ENCODE peak calls at places on chromosome 7, in seven cellular contexts. P, A, X, F, T, U and C are unnamed samples.

GRCh38 chr7:27139335-27140107 is 4.0 kb downstream of the HOXA5 start:
- DNase-seq in P (no peak), A (no peak), X (peak), F (no peak), T (no peak), U (no peak), C (no peak)

GRCh38 chr7:129298268-129298893 is 73.6 kb downstream of the AHCYL2 start:
- DNase-seq in P (no peak), A (peak), X (peak), F (no peak), T (peak), U (peak), C (peak)

GRCh38 chr7:152925412-152926147 is 166.0 kb downstream of the ACTR3B start:
- DNase-seq in P (no peak), A (no peak), X (peak), F (no peak), T (no peak), U (no peak), C (no peak)

GRCh38 chr7:88132725-88133124 is 87.1 kb downstream of the SRI start:
- DNase-seq in P (peak), A (no peak), X (no peak), F (no peak), T (no peak), U (no peak), C (no peak)

GRCh38 chr7:112060625-112061024 is 145.6 kb downstream of the DOCK4 start:
- DNase-seq in P (no peak), A (no peak), X (no peak), F (no peak), T (peak), U (no peak), C (no peak)

GRCh38 chr7:94451276-94451675 is 56.6 kb downstream of the COL1A2 start:
- DNase-seq in P (no peak), A (no peak), X (no peak), F (no peak), T (no peak), U (no peak), C (no peak)

GRCh38 chr7:102236592-102237287 is 49.9 kb upstream of the SH2B2 start:
- DNase-seq in P (no peak), A (peak), X (peak), F (peak), T (peak), U (peak), C (peak)

GRCh38 chr7:148318092-148318756 is 272.3 kb upstream of the C7orf33 start:
- DNase-seq in P (no peak), A (no peak), X (no peak), F (no peak), T (no peak), U (no peak), C (no peak)

GRCh38 chr7:85186521-85187241 is at the start of gene SEMA3D:
- DNase-seq in P (no peak), A (peak), X (peak), F (peak), T (peak), U (peak), C (peak)

GRCh38 chr7:57638651-57639050 is 188.7 kb downstream of the ZNF716 start:
- DNase-seq in P (no peak), A (no peak), X (no peak), F (no peak), T (no peak), U (no peak), C (no peak)

GRCh38 chr7:135253851-135254815 is 20.5 kb downstream of the STRA8 start:
- DNase-seq in P (no peak), A (peak), X (no peak), F (no peak), T (peak), U (no peak), C (no peak)

GRCh38 chr7:129401228-129401967 is 32.8 kb upstream of the STRIP2 start:
- DNase-seq in P (no peak), A (no peak), X (no peak), F (no peak), T (peak), U (peak), C (peak)

GRCh38 chr7:115678049-115678982 is 352.2 kb downstream of the TFEC start:
- DNase-seq in P (no peak), A (no peak), X (no peak), F (no peak), T (peak), U (no peak), C (no peak)

GRCh38 chr7:28435732-28436378 is 23.5 kb downstream of the CREB5 start:
- DNase-seq in P (no peak), A (no peak), X (no peak), F (no peak), T (no peak), U (no peak), C (no peak)

GRCh38 chr7:129492406-129492805 is 9.9 kb upstream of the SMKR1 start:
- DNase-seq in P (no peak), A (no peak), X (no peak), F (no peak), T (no peak), U (no peak), C (no peak)

GRCh38 chr7:85041599-85042216 is 145.1 kb downstream of the SEMA3D start:
- DNase-seq in P (peak), A (peak), X (peak), F (no peak), T (peak), U (peak), C (peak)

GRCh38 chr7:73717991-73718405 is 1.5 kb downstream of the STX1A start:
- DNase-seq in P (no peak), A (peak), X (no peak), F (no peak), T (no peak), U (no peak), C (no peak)

GRCh38 chr7:32532086-32532485 is 36.8 kb downstream of the AVL9 start:
- DNase-seq in P (no peak), A (no peak), X (no peak), F (no peak), T (no peak), U (no peak), C (no peak)

GRCh38 chr7:34124765-34125164 is 219.4 kb downstream of the BMPER start:
- DNase-seq in P (no peak), A (no peak), X (no peak), F (no peak), T (no peak), U (no peak), C (no peak)

GRCh38 chr7:34123316-34123715 is 218.0 kb downstream of the BMPER start:
- DNase-seq in P (no peak), A (no peak), X (no peak), F (no peak), T (no peak), U (no peak), C (no peak)

GRCh38 chr7:34115503-34115902 is 210.2 kb downstream of the BMPER start:
- DNase-seq in P (no peak), A (no peak), X (no peak), F (no peak), T (no peak), U (no peak), C (no peak)

GRCh38 chr7:34117583-34117982 is 212.2 kb downstream of the BMPER start:
- DNase-seq in P (no peak), A (no peak), X (no peak), F (no peak), T (no peak), U (no peak), C (no peak)

GRCh38 chr7:34121366-34121765 is 216.0 kb downstream of the BMPER start:
- DNase-seq in P (no peak), A (no peak), X (no peak), F (no peak), T (no peak), U (no peak), C (no peak)
- TF ChIP-seq JUND in P (no peak), A (no peak), X (no peak), F (no peak), T (no peak), U (no peak), C (no peak)

DNA sequence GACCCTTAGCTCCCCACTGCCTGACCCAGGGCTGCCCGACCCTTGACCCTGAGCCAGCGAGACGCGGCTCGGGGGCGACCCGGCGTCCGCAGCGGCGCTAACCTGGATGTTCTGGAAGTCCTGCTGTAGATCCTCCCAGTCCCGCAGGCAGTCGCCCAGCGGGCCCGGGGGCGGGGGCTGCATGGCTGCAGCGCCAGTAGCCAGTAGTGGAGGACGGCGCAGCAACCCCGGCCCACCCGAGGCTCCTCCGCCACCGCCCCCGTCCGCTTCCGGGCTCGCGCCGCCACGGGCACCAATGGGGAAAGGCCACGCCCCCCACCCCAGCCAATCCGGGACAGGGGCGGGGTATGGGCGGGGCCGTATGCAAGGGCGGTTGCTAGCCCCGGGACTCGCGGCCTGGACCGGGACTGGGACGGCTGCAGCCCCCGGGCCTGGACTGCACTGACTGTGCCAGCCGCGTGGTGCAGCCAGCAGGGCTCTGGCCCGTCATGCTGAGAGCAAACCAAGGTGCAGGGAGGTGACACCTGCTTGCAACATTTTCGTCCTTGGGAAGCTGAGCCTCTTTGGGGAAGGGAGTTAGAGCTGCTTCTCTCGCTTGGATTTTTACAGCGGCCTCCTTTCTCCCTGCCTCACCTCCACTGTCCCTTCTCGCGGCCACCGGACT is at the start of gene TMEM120A:
- DNase-seq in P (peak), A (peak), X (peak), F (peak), T (peak), U (peak), C (peak)
- TF ChIP-seq JUND in P (no peak), A (no peak), X (no peak), F (no peak), T (no peak), U (peak), C (no peak)

GRCh38 chr7:6232534-6232933 is 39.9 kb downstream of the CYTH3 start:
- DNase-seq in P (no peak), A (no peak), X (no peak), F (no peak), T (no peak), U (peak), C (no peak)
- TF ChIP-seq JUND in P (no peak), A (no peak), X (no peak), F (no peak), T (no peak), U (no peak), C (no peak)

GRCh38 chr7:13031481-13031880 is 344.0 kb downstream of the ARL4A start:
- DNase-seq in P (no peak), A (no peak), X (no peak), F (no peak), T (peak), U (no peak), C (no peak)

GRCh38 chr7:13024323-13024722 is 336.9 kb downstream of the ARL4A start:
- DNase-seq in P (no peak), A (no peak), X (no peak), F (no peak), T (no peak), U (no peak), C (no peak)

GRCh38 chr7:13028731-13029099 is 341.3 kb downstream of the ARL4A start:
- DNase-seq in P (no peak), A (no peak), X (no peak), F (no peak), T (no peak), U (no peak), C (no peak)

GRCh38 chr7:13032524-13032923 is 345.1 kb downstream of the ARL4A start:
- DNase-seq in P (no peak), A (no peak), X (no peak), F (no peak), T (no peak), U (no peak), C (peak)

GRCh38 chr7:13028036-13028730 is 340.8 kb downstream of the ARL4A start:
- DNase-seq in P (no peak), A (no peak), X (no peak), F (no peak), T (no peak), U (no peak), C (no peak)
- TF ChIP-seq JUND in P (no peak), A (no peak), X (no peak), F (no peak), T (no peak), U (no peak), C (no peak)

GRCh38 chr7:767580-767940 is 40.5 kb upstream of the PRKAR1B start:
- DNase-seq in P (no peak), A (no peak), X (peak), F (no peak), T (no peak), U (no peak), C (peak)

GRCh38 chr7:767941-768729 is 41.1 kb upstream of the PRKAR1B start:
- DNase-seq in P (no peak), A (no peak), X (peak), F (no peak), T (no peak), U (no peak), C (peak)

GRCh38 chr7:770786-771185 is 43.7 kb upstream of the PRKAR1B start:
- DNase-seq in P (no peak), A (no peak), X (no peak), F (no peak), T (no peak), U (no peak), C (no peak)

GRCh38 chr7:770336-770735 is 43.3 kb upstream of the PRKAR1B start:
- DNase-seq in P (no peak), A (no peak), X (no peak), F (no peak), T (no peak), U (no peak), C (no peak)

GRCh38 chr7:768881-769504 is 41.9 kb upstream of the PRKAR1B start:
- DNase-seq in P (no peak), A (no peak), X (peak), F (peak), T (no peak), U (peak), C (no peak)
- TF ChIP-seq JUND in P (no peak), A (no peak), X (no peak), F (no peak), T (no peak), U (no peak), C (no peak)

DNA sequence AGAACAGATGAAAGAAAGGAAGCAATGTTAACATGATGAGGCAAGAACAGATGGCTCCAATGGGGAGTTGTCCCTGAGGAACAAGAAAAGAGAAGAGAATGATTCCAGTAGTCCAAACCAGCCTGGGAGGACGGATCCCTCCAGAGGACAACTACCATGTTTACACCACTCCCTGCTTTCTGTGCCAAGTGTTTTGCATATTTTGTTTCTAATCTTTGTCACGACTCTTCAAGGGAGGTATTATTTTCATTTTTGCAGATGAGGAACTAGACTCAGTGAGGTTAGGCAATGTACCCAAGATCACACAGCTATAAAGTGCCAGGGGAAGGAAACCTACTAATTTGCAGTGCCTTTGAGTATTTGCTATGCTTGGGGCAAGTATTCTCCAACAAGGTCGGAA is 116.2 kb downstream of the PARP12 start:
- DNase-seq in P (no peak), A (no peak), X (no peak), F (no peak), T (no peak), U (no peak), C (no peak)
- TF ChIP-seq JUND in P (no peak), A (no peak), X (no peak), F (no peak), T (no peak), U (no peak), C (no peak)

GRCh38 chr7:6554848-6555247 is 3.6 kb upstream of the GRID2IP start:
- DNase-seq in P (no peak), A (no peak), X (no peak), F (no peak), T (no peak), U (no peak), C (no peak)
- TF ChIP-seq JUND in P (no peak), A (no peak), X (no peak), F (no peak), T (no peak), U (no peak), C (no peak)